ENCODE peak calls at places on chromosomes 16 and 17, in four cellular contexts. Q, I, U and X are unnamed samples.

GRCh38 chr16:31386157-31386984 is 6.8 kb upstream of the ITGAD start:
- DNase-seq in Q (no peak), I (no peak), U (no peak), X (no peak)

GRCh38 chr17:78706271-78706915 is 75.7 kb downstream of the CYTH1 start:
- DNase-seq in Q (no peak), I (peak), U (no peak), X (no peak)

GRCh38 chr16:3054965-3055733 is 8.8 kb downstream of the MMP25 start:
- DNase-seq in Q (no peak), I (no peak), U (no peak), X (no peak)

GRCh38 chr16:55035037-55035436 is 104.4 kb downstream of the IRX5 start:
- DNase-seq in Q (peak), I (no peak), U (peak), X (peak)

GRCh38 chr17:2048805-2049204 is 6.1 kb upstream of the HIC1 start:
- DNase-seq in Q (no peak), I (no peak), U (no peak), X (no peak)

GRCh38 chr17:21351366-21352065 is 24.6 kb upstream of the KCNJ12 start:
- DNase-seq in Q (no peak), I (no peak), U (no peak), X (no peak)

GRCh38 chr16:4318171-4318910 is 2.5 kb downstream of the GLIS2 start:
- DNase-seq in Q (no peak), I (no peak), U (no peak), X (no peak)

GRCh38 chr17:19733953-19734526 is 14.1 kb downstream of the ALDH3A1 start:
- DNase-seq in Q (no peak), I (no peak), U (peak), X (no peak)

GRCh38 chr16:9300252-9300651 is 208.8 kb downstream of the HAPSTR1 start:
- DNase-seq in Q (no peak), I (no peak), U (no peak), X (no peak)

GRCh38 chr16:67558859-67559258 is 3.5 kb upstream of the CTCF start:
- DNase-seq in Q (no peak), I (no peak), U (no peak), X (no peak)

GRCh38 chr16:89863741-89864391 is 9.5 kb upstream of the TCF25 start:
- DNase-seq in Q (no peak), I (peak), U (no peak), X (no peak)

GRCh38 chr17:55617441-55617840 is 105.2 kb downstream of the TMEM100 start:
- DNase-seq in Q (no peak), I (no peak), U (no peak), X (no peak)

GRCh38 chr17:35188111-35188510 is 6.1 kb downstream of the SLC35G3 start:
- DNase-seq in Q (no peak), I (no peak), U (no peak), X (no peak)

GRCh38 chr17:73255671-73256181 is 6.0 kb downstream of the CPSF4L start:
- DNase-seq in Q (peak), I (no peak), U (no peak), X (peak)

GRCh38 chr16:29729116-29729521 is 16.7 kb downstream of the C16orf54 start:
- DNase-seq in Q (peak), I (no peak), U (peak), X (no peak)

GRCh38 chr17:50955160-50955559 is 89.0 kb upstream of the TOB1 start:
- DNase-seq in Q (no peak), I (no peak), U (no peak), X (no peak)

GRCh38 chr17:9233271-9233599 is 211.9 kb downstream of the NTN1 start:
- DNase-seq in Q (no peak), I (no peak), U (no peak), X (no peak)

GRCh38 chr17:57357392-57357784 is 101.1 kb downstream of the MSI2 start:
- DNase-seq in Q (no peak), I (no peak), U (no peak), X (no peak)

GRCh38 chr16:87812200-87812656 is 46.4 kb upstream of the KLHDC4 start:
- DNase-seq in Q (no peak), I (no peak), U (peak), X (no peak)

GRCh38 chr17:48603959-48604769 is 622 bp downstream of the HOXB6 start:
- DNase-seq in Q (peak), I (no peak), U (no peak), X (no peak)

GRCh38 chr16:81148277-81148676 is 52.1 kb upstream of the GCSH start:
- DNase-seq in Q (no peak), I (no peak), U (no peak), X (no peak)

GRCh38 chr16:4494746-4495490 is 18.7 kb downstream of the HMOX2 start:
- DNase-seq in Q (no peak), I (no peak), U (no peak), X (no peak)

GRCh38 chr17:79942591-79943353 is 92.9 kb downstream of the TBC1D16 start:
- DNase-seq in Q (no peak), I (no peak), U (no peak), X (peak)

GRCh38 chr16:17356243-17356933 is 114.4 kb downstream of the XYLT1 start:
- DNase-seq in Q (no peak), I (no peak), U (no peak), X (no peak)

GRCh38 chr17:65143899-65144590 is 6.9 kb downstream of the RGS9 start:
- DNase-seq in Q (no peak), I (no peak), U (no peak), X (no peak)

GRCh38 chr17:67386965-67387551 is 10.0 kb downstream of the PITPNC1 start:
- DNase-seq in Q (peak), I (no peak), U (peak), X (peak)

GRCh38 chr17:27442702-27443101 is 13.5 kb upstream of the KSR1 start:
- DNase-seq in Q (no peak), I (no peak), U (no peak), X (no peak)

GRCh38 chr16:67164599-67165061 is at the start of gene HSF4:
- DNase-seq in Q (peak), I (no peak), U (peak), X (no peak)

GRCh38 chr17:45320349-45320930 is 3.6 kb upstream of the MAP3K14 start:
- DNase-seq in Q (no peak), I (no peak), U (no peak), X (no peak)

GRCh38 chr17:60604686-60605334 is 4.8 kb downstream of the PPM1D start:
- DNase-seq in Q (no peak), I (no peak), U (no peak), X (no peak)

GRCh38 chr17:64236827-64237403 is 26.1 kb downstream of the TEX2 start:
- DNase-seq in Q (peak), I (no peak), U (peak), X (no peak)

GRCh38 chr17:46154151-46154816 is 38.9 kb downstream of the KANSL1 start:
- DNase-seq in Q (no peak), I (no peak), U (no peak), X (no peak)

GRCh38 chr17:63701477-63702222 is 1.7 kb upstream of the LIMD2 start:
- DNase-seq in Q (peak), I (no peak), U (no peak), X (no peak)

DNA sequence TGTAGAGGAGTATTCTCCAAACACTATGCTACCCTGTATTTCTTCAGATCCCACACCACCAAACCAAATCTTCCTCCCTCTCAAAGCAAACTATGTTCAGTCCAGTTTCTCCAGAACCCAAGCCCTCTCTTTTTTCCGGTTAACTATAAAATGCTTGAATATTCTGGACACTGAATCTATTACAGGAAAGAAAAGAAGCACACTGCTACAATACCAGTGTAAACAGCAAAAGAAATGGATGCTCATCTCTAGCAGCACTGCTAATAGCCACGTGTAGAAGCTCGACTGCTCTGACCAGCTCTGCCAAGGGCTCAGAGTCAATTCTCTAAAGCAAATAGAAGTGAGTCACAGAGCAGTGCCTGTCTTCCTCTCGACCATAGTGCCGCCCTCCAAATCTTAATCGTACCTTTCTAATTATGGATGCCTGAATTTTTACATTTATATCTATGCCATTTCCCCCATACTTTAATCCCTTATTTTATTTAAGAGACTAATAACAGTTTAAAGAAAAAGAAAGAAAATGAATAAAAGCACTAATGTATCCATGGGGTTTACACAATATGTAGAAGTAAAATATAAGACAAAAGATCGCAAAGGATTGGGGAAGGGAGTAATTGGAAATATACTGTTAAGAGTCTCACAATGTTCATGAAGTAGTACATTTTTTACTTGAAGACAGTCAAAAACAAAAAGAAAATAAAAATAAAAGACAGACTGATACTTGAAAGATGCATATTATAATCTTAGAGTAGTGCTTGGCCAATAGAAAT is 154.5 kb downstream of the PARN start:
- DNase-seq in Q (no peak), I (no peak), U (peak), X (no peak)
- TF ChIP-seq CBFB in Q (no peak), I (no peak), U (no peak), X (no peak)

GRCh38 chr17:29760771-29761682 is 138.3 kb upstream of the CORO6 start:
- DNase-seq in Q (no peak), I (peak), U (peak), X (peak)
- TF ChIP-seq ATF2 in Q (no peak), I (no peak), U (peak), X (no peak)

GRCh38 chr16:50666658-50667496 is 14.2 kb downstream of the SNX20 start:
- DNase-seq in Q (no peak), I (peak), U (no peak), X (peak)

GRCh38 chr16:50665128-50665878 is 15.8 kb downstream of the SNX20 start:
- DNase-seq in Q (peak), I (no peak), U (peak), X (peak)

GRCh38 chr16:50667497-50668367 is 13.4 kb downstream of the SNX20 start:
- DNase-seq in Q (no peak), I (no peak), U (no peak), X (no peak)

GRCh38 chr16:50662306-50662940 is 18.7 kb downstream of the SNX20 start:
- DNase-seq in Q (no peak), I (no peak), U (no peak), X (no peak)

DNA sequence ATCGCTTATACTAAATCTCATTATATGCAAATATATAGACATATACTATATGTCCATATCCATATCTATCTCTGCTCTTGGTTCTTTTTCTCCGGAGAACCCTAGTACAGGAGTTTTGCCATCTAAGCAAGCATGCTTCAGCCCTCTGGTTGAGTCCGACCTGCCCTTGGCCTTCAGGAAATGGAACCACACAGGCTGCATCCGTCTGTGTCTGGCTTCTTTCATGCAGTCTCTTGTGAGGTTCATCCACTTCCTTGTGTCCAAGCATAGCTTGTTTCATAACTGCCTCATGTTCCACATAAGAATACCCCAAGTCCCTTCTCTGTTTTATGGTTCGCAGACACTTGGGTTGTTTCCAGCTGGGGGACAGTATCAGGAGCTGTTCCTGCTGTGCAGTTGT is 16.8 kb downstream of the SNX20 start:
- DNase-seq in Q (no peak), I (no peak), U (no peak), X (no peak)
- TF ChIP-seq CBFB in Q (no peak), I (no peak), U (no peak), X (no peak)

DNA sequence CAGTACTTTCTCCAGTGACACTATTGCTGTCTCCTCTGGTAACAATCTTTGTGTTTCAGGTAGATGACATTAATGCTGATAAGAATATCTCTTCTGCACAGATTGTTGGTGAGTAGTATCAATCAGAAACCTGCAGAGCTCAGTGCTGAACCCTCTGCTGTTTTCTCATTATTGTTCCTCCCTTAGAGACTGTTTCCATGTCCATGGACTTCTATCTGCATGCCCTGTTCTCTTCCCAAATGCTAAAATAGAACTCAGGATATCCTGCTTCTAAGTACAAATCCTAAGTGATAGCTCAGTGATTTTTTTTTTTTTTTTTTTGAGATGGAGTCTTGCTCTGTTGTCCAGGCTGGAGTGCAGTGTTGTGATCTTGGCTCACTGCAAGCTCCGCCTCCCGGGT is 29.4 kb downstream of the IST1 start:
- DNase-seq in Q (no peak), I (no peak), U (no peak), X (no peak)
- TF ChIP-seq ATF2 in Q (no peak), I (no peak), U (no peak), X (no peak)

GRCh38 chr16:70434489-70435260 is 4.2 kb downstream of the ST3GAL2 start:
- DNase-seq in Q (no peak), I (no peak), U (no peak), X (no peak)

GRCh38 chr16:70438983-70439862 is at the start of gene ST3GAL2:
- DNase-seq in Q (peak), I (peak), U (peak), X (peak)

GRCh38 chr16:70437017-70437581 is 1.8 kb downstream of the ST3GAL2 start:
- DNase-seq in Q (peak), I (no peak), U (peak), X (peak)

GRCh38 chr16:70438325-70438982 is 446 bp downstream of the ST3GAL2 start:
- DNase-seq in Q (peak), I (no peak), U (no peak), X (peak)

GRCh38 chr16:70437582-70438324 is 1.1 kb downstream of the ST3GAL2 start:
- DNase-seq in Q (peak), I (no peak), U (no peak), X (no peak)
- TF ChIP-seq CBFB in Q (no peak), I (no peak), U (no peak), X (no peak)